ENCODE peak calls at places on chromosomes 3 and 15, in four cellular contexts. Q, T, R and K are unnamed samples.

GRCh38 chr3:194129581-194130133 is 6.3 kb upstream of the HES1 start:
- DNase-seq in T (no peak), Q (peak), R (no peak), K (no peak)

GRCh38 chr3:53718462-53718861 is 127.8 kb downstream of the CHDH start:
- DNase-seq in R (no peak), T (no peak), Q (no peak), K (no peak)

GRCh38 chr3:138173769-138174420 is 826 bp downstream of the DBR1 start:
- DNase-seq in R (no peak), T (no peak), Q (no peak), K (no peak)

GRCh38 chr15:39154136-39154770 is 426.6 kb upstream of the THBS1 start:
- DNase-seq in Q (peak), R (no peak), T (no peak), K (no peak)

GRCh38 chr3:194404365-194405140 is 5.5 kb upstream of the GP5 start:
- DNase-seq in Q (peak), R (peak), T (no peak), K (no peak)

GRCh38 chr3:9498781-9499180 is 54.8 kb downstream of the LHFPL4 start:
- DNase-seq in T (no peak), Q (no peak), R (no peak), K (no peak)

GRCh38 chr3:106640353-106640752 is 736.9 kb upstream of the CCDC54 start:
- DNase-seq in Q (no peak), R (no peak), T (no peak), K (no peak)

GRCh38 chr3:151976211-151977050 is 103.0 kb downstream of the SUCNR1 start:
- DNase-seq in R (peak), Q (peak), T (no peak), K (peak)

GRCh38 chr3:126288314-126288713 is 68.9 kb downstream of the KLF15 start:
- DNase-seq in Q (no peak), R (no peak), T (no peak), K (no peak)

GRCh38 chr3:188950832-188951489 is 220.8 kb upstream of the TPRG1 start:
- DNase-seq in T (no peak), R (peak), Q (peak), K (peak)

GRCh38 chr3:11642455-11643162 is 1.1 kb downstream of the VGLL4 start:
- DNase-seq in R (peak), T (peak), Q (peak), K (peak)

GRCh38 chr3:128727485-128727884 is 1.5 kb downstream of the RAB7A start:
- DNase-seq in R (no peak), T (no peak), Q (no peak), K (no peak)

GRCh38 chr3:149532463-149533180 is 58.1 kb downstream of the TM4SF4 start:
- DNase-seq in R (no peak), Q (no peak), T (no peak), K (no peak)

GRCh38 chr3:50303038-50303815 is at the start of gene HYAL1:
- DNase-seq in T (peak), R (no peak), Q (peak), K (peak)

GRCh38 chr3:24018784-24019570 is 73.9 kb downstream of the NR1D2 start:
- DNase-seq in Q (no peak), R (no peak), T (no peak), K (no peak)

DNA sequence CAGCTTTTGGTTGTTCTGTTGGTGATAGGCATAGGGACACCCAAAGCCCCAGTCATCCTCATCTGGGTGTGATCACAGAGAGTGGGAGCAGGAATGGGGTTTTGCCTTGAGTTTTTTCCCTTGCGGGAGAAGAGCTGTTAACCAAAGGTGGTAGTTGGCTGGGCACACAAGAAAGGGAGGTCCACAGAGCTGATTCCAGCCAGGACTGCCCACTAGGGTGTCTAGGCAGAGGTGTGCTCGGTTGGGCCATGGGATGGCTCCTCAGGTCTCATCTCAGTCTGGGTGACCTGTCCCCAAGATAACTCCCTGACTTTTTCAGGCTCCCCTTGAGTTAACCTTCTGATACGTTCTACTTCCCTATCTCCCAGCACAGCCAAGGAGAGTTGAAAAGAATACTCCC is 134.8 kb downstream of the PDE8A start:
- DNase-seq in T (no peak), R (no peak), Q (no peak), K (no peak)
- TF ChIP-seq SMC3 in T (no peak), R (no peak), Q (no peak), K (no peak)

GRCh38 chr3:16460886-16461285 is 52.6 kb downstream of the RFTN1 start:
- DNase-seq in Q (no peak), T (no peak), R (no peak), K (no peak)

GRCh38 chr3:16462679-16463078 is 50.8 kb downstream of the RFTN1 start:
- DNase-seq in Q (no peak), T (no peak), R (no peak), K (no peak)

GRCh38 chr3:16460273-16460672 is 53.2 kb downstream of the RFTN1 start:
- DNase-seq in T (no peak), Q (no peak), R (no peak), K (no peak)

GRCh38 chr3:16463119-16463518 is 50.4 kb downstream of the RFTN1 start:
- DNase-seq in R (no peak), Q (no peak), T (no peak), K (no peak)

DNA sequence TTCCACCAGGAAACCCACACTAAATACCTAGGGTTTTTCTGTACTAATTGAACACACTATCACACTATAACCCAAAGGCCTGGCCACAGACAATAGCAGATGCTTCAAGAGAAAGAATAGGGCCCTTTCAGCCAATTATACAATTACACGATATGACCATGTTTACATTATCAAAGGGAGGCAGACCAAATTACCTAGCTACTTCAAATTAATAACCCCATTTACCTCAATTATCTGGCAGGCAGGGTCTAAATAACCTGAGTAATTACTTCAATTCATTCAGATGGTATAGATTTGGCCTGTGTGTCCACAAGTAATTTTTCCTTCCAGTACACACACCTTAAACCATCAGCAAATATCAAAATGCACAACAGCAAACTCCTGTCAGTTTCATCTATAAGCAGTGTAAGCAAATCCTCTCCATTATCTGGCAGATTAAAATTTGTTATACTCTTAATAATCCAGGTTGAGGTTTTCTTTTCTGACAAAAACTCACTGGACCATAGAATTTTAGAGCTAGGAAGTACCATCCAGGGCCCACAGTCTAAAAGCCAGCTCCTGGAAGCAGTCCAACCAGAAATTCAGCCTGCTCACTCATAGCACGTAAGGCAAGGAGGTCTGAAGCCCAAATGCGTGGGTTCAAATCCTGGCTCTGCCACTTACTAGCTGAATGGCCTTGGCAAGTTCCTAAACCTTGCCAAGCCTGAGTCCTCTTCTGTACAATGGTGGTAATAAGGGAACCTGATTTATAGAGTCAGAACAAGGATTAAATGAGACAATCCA is 51.8 kb downstream of the RFTN1 start:
- DNase-seq in R (no peak), Q (no peak), T (no peak), K (no peak)
- TF ChIP-seq MAZ in R (no peak), Q (no peak), T (no peak), K (no peak)

DNA sequence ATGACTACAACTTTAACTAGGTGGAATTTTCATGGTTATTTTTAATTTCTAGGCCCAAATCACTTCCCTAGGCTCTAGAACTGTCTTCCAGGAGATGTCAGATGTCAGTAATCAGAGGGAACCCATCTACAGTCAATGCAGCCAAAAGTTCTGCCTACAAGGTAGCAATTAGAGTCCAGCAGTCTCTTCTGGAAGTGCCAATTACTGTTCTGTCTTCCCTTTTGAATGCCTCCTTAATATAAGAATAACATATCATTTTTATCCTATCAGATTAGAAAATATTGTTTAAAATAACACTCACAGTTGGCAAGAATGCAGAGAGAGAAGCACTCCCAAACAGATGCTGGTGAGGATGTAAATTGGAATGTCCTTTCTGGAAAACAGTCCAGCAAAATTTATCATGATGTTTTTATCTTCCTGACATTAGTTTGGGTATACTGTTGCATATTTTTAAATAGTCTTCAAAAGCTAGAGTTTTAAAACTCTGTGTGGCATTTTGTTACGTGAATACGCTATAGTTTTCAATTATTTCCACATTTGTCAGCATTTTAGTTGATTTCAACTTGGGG is 543.7 kb downstream of the FHIT start:
- DNase-seq in R (peak), Q (no peak), T (no peak), K (no peak)
- TF ChIP-seq SMC3 in R (no peak), Q (no peak), T (no peak), K (no peak)

GRCh38 chr3:115513411-115513800 is 109.9 kb upstream of the GAP43 start:
- DNase-seq in Q (no peak), R (no peak), T (no peak), K (no peak)
- TF ChIP-seq MAZ in Q (no peak), R (no peak), T (no peak), K (no peak)

DNA sequence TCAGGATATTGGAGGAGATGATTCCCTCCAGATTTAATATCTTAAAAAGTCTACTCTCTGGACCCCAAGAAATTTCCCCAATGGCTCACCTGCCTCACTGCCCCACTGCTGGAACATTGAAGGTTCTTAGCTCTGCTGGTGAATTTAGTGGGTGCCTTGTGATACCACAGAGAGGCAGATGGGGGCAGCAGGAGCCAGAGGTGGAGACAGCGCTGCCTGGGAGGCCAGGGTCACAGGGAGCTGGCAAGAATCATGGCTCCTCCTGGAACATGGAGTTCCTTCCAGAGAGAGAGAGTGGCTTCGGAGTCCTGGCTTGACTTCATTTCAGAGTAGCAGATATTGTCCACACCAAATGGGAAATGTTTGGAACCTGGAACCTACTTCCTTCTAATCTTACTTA is 263.5 kb upstream of the CFAP20DC start:
- DNase-seq in R (peak), Q (peak), T (peak), K (peak)
- TF ChIP-seq SMC3 in R (peak), Q (no peak), T (peak), K (no peak)

GRCh38 chr15:69883306-69883705 is 214.4 kb downstream of the TLE3 start:
- DNase-seq in R (no peak), T (no peak), Q (no peak), K (no peak)

GRCh38 chr15:69885182-69886041 is 212.3 kb downstream of the TLE3 start:
- DNase-seq in T (no peak), R (no peak), Q (no peak), K (no peak)

GRCh38 chr15:69880616-69881309 is 217.0 kb downstream of the TLE3 start:
- DNase-seq in Q (no peak), R (no peak), T (no peak), K (no peak)

GRCh38 chr15:69881760-69882159 is 216.0 kb downstream of the TLE3 start:
- DNase-seq in T (no peak), Q (no peak), R (no peak), K (no peak)

GRCh38 chr15:69881310-69881660 is 216.4 kb downstream of the TLE3 start:
- DNase-seq in Q (no peak), R (no peak), T (no peak), K (no peak)
- TF ChIP-seq MAZ in Q (no peak), R (no peak), T (no peak), K (no peak)

GRCh38 chr3:65080432-65080831 is 392.6 kb upstream of the ADAMTS9 start:
- DNase-seq in R (no peak), T (peak), Q (no peak), K (peak)
- TF ChIP-seq SMC3 in R (no peak), T (no peak), Q (no peak), K (no peak)

GRCh38 chr3:38707730-38708129 is 58.2 kb upstream of the SCN5A start:
- DNase-seq in R (no peak), Q (peak), T (peak), K (no peak)
- TF ChIP-seq MAZ in R (no peak), Q (no peak), T (no peak), K (no peak)

GRCh38 chr3:66989860-66990696 is 8.0 kb upstream of the KBTBD8 start:
- DNase-seq in Q (peak), R (no peak), T (peak), K (peak)
- TF ChIP-seq SMC3 in Q (no peak), R (no peak), T (no peak), K (no peak)